ENCODE peak calls at places on chromosomes 13 and 19, in eight cellular contexts. G is anterior cingulate cortex; M is pancreas; Z is GM12891; W is WERI-Rb-1; S is NCI-H748 treated with DMSO at 0.1 percent for 48 hours; O is effector memory CD4-positive, alpha-beta T cell; Y is mesothelial cell of epicardium. N is an unnamed sample.

GRCh38 chr19:3632739-3633558 is 6.4 kb upstream of the CACTIN start:
- DNase-seq in G (peak), M (no peak), Z (no peak), W (no peak), S (no peak), O (no peak), Y (no peak), N (no peak)

GRCh38 chr19:1047696-1048147 is 7.8 kb downstream of the ABCA7 start:
- DNase-seq in G (no peak), M (peak), Z (no peak), W (no peak), S (no peak), O (no peak), Y (no peak), N (no peak)

GRCh38 chr13:98978280-98978679 is 416 bp upstream of the DOCK9 start:
- DNase-seq in G (no peak), M (no peak), Z (no peak), W (no peak), S (no peak), O (no peak), Y (no peak), N (no peak)

GRCh38 chr13:79935121-79935520 is 405.8 kb downstream of the SPRY2 start:
- DNase-seq in G (no peak), M (no peak), Z (no peak), W (no peak), S (no peak), O (no peak), Y (no peak), N (no peak)

GRCh38 chr19:35977446-35978222 is 17.4 kb upstream of the SDHAF1 start:
- DNase-seq in G (no peak), M (no peak), Z (no peak), W (peak), S (no peak), O (no peak), Y (no peak), N (no peak)

GRCh38 chr19:10836478-10837325 is 690 bp upstream of the TMED1 start:
- DNase-seq in G (peak), M (peak), Z (peak), W (peak), S (peak), O (peak), Y (no peak), N (peak)

GRCh38 chr19:17097593-17098126 is 22.1 kb downstream of the MYO9B start:
- DNase-seq in G (no peak), M (no peak), Z (no peak), W (no peak), S (no peak), O (no peak), Y (no peak), N (no peak)

GRCh38 chr19:32652893-32653625 is 21.9 kb downstream of the ANKRD27 start:
- DNase-seq in G (peak), M (peak), Z (no peak), W (no peak), S (no peak), O (no peak), Y (peak), N (peak)

GRCh38 chr19:44943801-44944249 is 1.8 kb downstream of the APOC4 start:
- DNase-seq in G (peak), M (no peak), Z (peak), W (no peak), S (no peak), O (no peak), Y (no peak), N (peak)

GRCh38 chr13:110044521-110045200 is 258.3 kb upstream of the IRS2 start:
- DNase-seq in G (no peak), M (no peak), Z (no peak), W (no peak), S (no peak), O (no peak), Y (no peak), N (no peak)

GRCh38 chr19:42683917-42684513 is 56.3 kb downstream of the PSG3 start:
- DNase-seq in G (no peak), M (no peak), Z (no peak), W (no peak), S (peak), O (no peak), Y (no peak), N (no peak)

GRCh38 chr13:19090495-19090894 is 91.1 kb downstream of the TUBA3C start:
- DNase-seq in G (no peak), M (no peak), Z (no peak), W (no peak), S (no peak), O (no peak), Y (no peak), N (no peak)